ENCODE peak calls at places on chromosomes 13 and 19, in seven cellular contexts. One of them, this sample, is unnamed. For H3K4me1, the result is how much of the 10 kb centered on the place peaks cover.

GRCh38 chr19:38562096-38562495 is 55.7 kb downstream of the MAP4K1 start:
- DNase-seq in psoas muscle: no peak
- DNase-seq in effector memory CD4-positive, alpha-beta T cell: no peak
- DNase-seq in CD8-positive, alpha-beta T cell: no peak
- DNase-seq in gastrocnemius medialis: no peak
- DNase-seq in heart left ventricle: no peak
- DNase-seq in tibial nerve: no peak
- DNase-seq in this sample: no peak

GRCh38 chr13:99056381-99057014 is 78.6 kb upstream of the DOCK9 start:
- DNase-seq in psoas muscle: no peak
- DNase-seq in effector memory CD4-positive, alpha-beta T cell: no peak
- DNase-seq in CD8-positive, alpha-beta T cell: no peak
- DNase-seq in gastrocnemius medialis: no peak
- DNase-seq in heart left ventricle: no peak
- DNase-seq in tibial nerve: no peak
- DNase-seq in this sample: no peak

GRCh38 chr19:8566855-8567254 is 10.4 kb downstream of the MYO1F start:
- DNase-seq in psoas muscle: no peak
- DNase-seq in effector memory CD4-positive, alpha-beta T cell: no peak
- DNase-seq in CD8-positive, alpha-beta T cell: no peak
- DNase-seq in gastrocnemius medialis: no peak
- DNase-seq in heart left ventricle: no peak
- DNase-seq in tibial nerve: no peak
- DNase-seq in this sample: no peak

GRCh38 chr13:80022146-80022545 is 318.8 kb downstream of the SPRY2 start:
- DNase-seq in psoas muscle: no peak
- DNase-seq in effector memory CD4-positive, alpha-beta T cell: no peak
- DNase-seq in CD8-positive, alpha-beta T cell: no peak
- DNase-seq in gastrocnemius medialis: no peak
- DNase-seq in heart left ventricle: no peak
- DNase-seq in tibial nerve: no peak
- DNase-seq in this sample: no peak

GRCh38 chr13:89061821-89062220 is 1390.7 kb downstream of the SLITRK5 start:
- DNase-seq in psoas muscle: no peak
- DNase-seq in effector memory CD4-positive, alpha-beta T cell: no peak
- DNase-seq in CD8-positive, alpha-beta T cell: no peak
- DNase-seq in gastrocnemius medialis: no peak
- DNase-seq in heart left ventricle: no peak
- DNase-seq in tibial nerve: no peak
- DNase-seq in this sample: no peak

GRCh38 chr19:36093687-36094086 is 17.3 kb upstream of the OVOL3 start:
- DNase-seq in psoas muscle: no peak
- DNase-seq in effector memory CD4-positive, alpha-beta T cell: no peak
- DNase-seq in CD8-positive, alpha-beta T cell: no peak
- DNase-seq in gastrocnemius medialis: no peak
- DNase-seq in heart left ventricle: peak
- DNase-seq in tibial nerve: no peak
- DNase-seq in this sample: no peak

GRCh38 chr13:48833412-48833811 is 142.3 kb upstream of the FNDC3A start:
- DNase-seq in psoas muscle: no peak
- DNase-seq in effector memory CD4-positive, alpha-beta T cell: no peak
- DNase-seq in CD8-positive, alpha-beta T cell: no peak
- DNase-seq in gastrocnemius medialis: no peak
- DNase-seq in heart left ventricle: no peak
- DNase-seq in tibial nerve: no peak
- DNase-seq in this sample: no peak

GRCh38 chr19:15454371-15454800 is 4.6 kb upstream of the WIZ start:
- DNase-seq in psoas muscle: no peak
- DNase-seq in effector memory CD4-positive, alpha-beta T cell: no peak
- DNase-seq in CD8-positive, alpha-beta T cell: no peak
- DNase-seq in gastrocnemius medialis: no peak
- DNase-seq in heart left ventricle: no peak
- DNase-seq in tibial nerve: no peak
- DNase-seq in this sample: no peak

GRCh38 chr13:90156390-90156789 is 1191.1 kb upstream of the MIR17HG start:
- DNase-seq in psoas muscle: no peak
- DNase-seq in effector memory CD4-positive, alpha-beta T cell: no peak
- DNase-seq in CD8-positive, alpha-beta T cell: no peak
- DNase-seq in gastrocnemius medialis: no peak
- DNase-seq in heart left ventricle: no peak
- DNase-seq in tibial nerve: no peak
- DNase-seq in this sample: no peak

GRCh38 chr13:47114030-47114429 is 217.2 kb upstream of the HTR2A start:
- DNase-seq in psoas muscle: no peak
- DNase-seq in effector memory CD4-positive, alpha-beta T cell: no peak
- DNase-seq in CD8-positive, alpha-beta T cell: no peak
- DNase-seq in gastrocnemius medialis: no peak
- DNase-seq in heart left ventricle: no peak
- DNase-seq in tibial nerve: no peak
- DNase-seq in this sample: no peak

GRCh38 chr13:88086577-88086976 is 415.4 kb downstream of the SLITRK5 start:
- DNase-seq in psoas muscle: no peak
- DNase-seq in effector memory CD4-positive, alpha-beta T cell: no peak
- DNase-seq in CD8-positive, alpha-beta T cell: no peak
- DNase-seq in gastrocnemius medialis: no peak
- DNase-seq in heart left ventricle: no peak
- DNase-seq in tibial nerve: no peak
- DNase-seq in this sample: no peak

GRCh38 chr13:72151241-72151640 is 284.2 kb upstream of the DACH1 start:
- DNase-seq in psoas muscle: no peak
- DNase-seq in effector memory CD4-positive, alpha-beta T cell: no peak
- DNase-seq in CD8-positive, alpha-beta T cell: no peak
- DNase-seq in gastrocnemius medialis: no peak
- DNase-seq in heart left ventricle: no peak
- DNase-seq in tibial nerve: no peak
- DNase-seq in this sample: no peak

GRCh38 chr19:34337747-34338146 is 27.2 kb upstream of the GPI start:
- DNase-seq in psoas muscle: no peak
- DNase-seq in effector memory CD4-positive, alpha-beta T cell: no peak
- DNase-seq in CD8-positive, alpha-beta T cell: no peak
- DNase-seq in gastrocnemius medialis: no peak
- DNase-seq in heart left ventricle: no peak
- DNase-seq in tibial nerve: no peak
- DNase-seq in this sample: no peak

GRCh38 chr13:107864543-107865460 is 350.5 kb downstream of the LIG4 start:
- DNase-seq in psoas muscle: no peak
- DNase-seq in effector memory CD4-positive, alpha-beta T cell: no peak
- DNase-seq in CD8-positive, alpha-beta T cell: no peak
- DNase-seq in gastrocnemius medialis: no peak
- DNase-seq in heart left ventricle: no peak
- DNase-seq in tibial nerve: no peak
- DNase-seq in this sample: no peak
- H3K4me3 ChIP-seq in psoas muscle: no peak
- H3K4me3 ChIP-seq in effector memory CD4-positive, alpha-beta T cell: no peak
- H3K4me3 ChIP-seq in CD8-positive, alpha-beta T cell: no peak
- H3K4me3 ChIP-seq in gastrocnemius medialis: no peak
- H3K4me3 ChIP-seq in heart left ventricle: peak
- H3K4me3 ChIP-seq in tibial nerve: no peak
- H3K4me3 ChIP-seq in this sample: no peak

GRCh38 chr19:49499030-49499670 is 2.9 kb downstream of the RPS11 start:
- DNase-seq in psoas muscle: no peak
- DNase-seq in effector memory CD4-positive, alpha-beta T cell: no peak
- DNase-seq in CD8-positive, alpha-beta T cell: peak
- DNase-seq in gastrocnemius medialis: no peak
- DNase-seq in heart left ventricle: no peak
- DNase-seq in tibial nerve: no peak
- DNase-seq in this sample: no peak

GRCh38 chr19:49497790-49498106 is 1.5 kb downstream of the RPS11 start:
- DNase-seq in psoas muscle: no peak
- DNase-seq in effector memory CD4-positive, alpha-beta T cell: no peak
- DNase-seq in CD8-positive, alpha-beta T cell: no peak
- DNase-seq in gastrocnemius medialis: no peak
- DNase-seq in heart left ventricle: no peak
- DNase-seq in tibial nerve: no peak
- DNase-seq in this sample: no peak

GRCh38 chr19:49496574-49497008 is 357 bp downstream of the RPS11 start:
- DNase-seq in psoas muscle: no peak
- DNase-seq in effector memory CD4-positive, alpha-beta T cell: no peak
- DNase-seq in CD8-positive, alpha-beta T cell: no peak
- DNase-seq in gastrocnemius medialis: no peak
- DNase-seq in heart left ventricle: no peak
- DNase-seq in tibial nerve: no peak
- DNase-seq in this sample: no peak

GRCh38 chr19:49498475-49498874 is 2.2 kb downstream of the RPS11 start:
- DNase-seq in psoas muscle: no peak
- DNase-seq in effector memory CD4-positive, alpha-beta T cell: no peak
- DNase-seq in CD8-positive, alpha-beta T cell: no peak
- DNase-seq in gastrocnemius medialis: no peak
- DNase-seq in heart left ventricle: no peak
- DNase-seq in tibial nerve: no peak
- DNase-seq in this sample: no peak

GRCh38 chr19:49497047-49497789 is 984 bp downstream of the RPS11 start:
- DNase-seq in psoas muscle: peak
- DNase-seq in effector memory CD4-positive, alpha-beta T cell: peak
- DNase-seq in CD8-positive, alpha-beta T cell: peak
- DNase-seq in gastrocnemius medialis: peak
- DNase-seq in heart left ventricle: peak
- DNase-seq in tibial nerve: peak
- DNase-seq in this sample: no peak
- H3K4me1 ChIP-seq in psoas muscle: under half
- H3K4me1 ChIP-seq in effector memory CD4-positive, alpha-beta T cell: under half
- H3K4me1 ChIP-seq in CD8-positive, alpha-beta T cell: under half
- H3K4me1 ChIP-seq in gastrocnemius medialis: under half
- H3K4me1 ChIP-seq in heart left ventricle: under half
- H3K4me1 ChIP-seq in tibial nerve: half or more
- H3K4me1 ChIP-seq in this sample: under half

GRCh38 chr13:113110852-113111315 is 5.3 kb downstream of the F7 start:
- DNase-seq in psoas muscle: no peak
- DNase-seq in effector memory CD4-positive, alpha-beta T cell: no peak
- DNase-seq in CD8-positive, alpha-beta T cell: no peak
- DNase-seq in gastrocnemius medialis: no peak
- DNase-seq in heart left ventricle: no peak
- DNase-seq in tibial nerve: no peak
- DNase-seq in this sample: no peak
- H3K4me3 ChIP-seq in psoas muscle: peak
- H3K4me3 ChIP-seq in effector memory CD4-positive, alpha-beta T cell: peak
- H3K4me3 ChIP-seq in CD8-positive, alpha-beta T cell: peak
- H3K4me3 ChIP-seq in gastrocnemius medialis: peak
- H3K4me3 ChIP-seq in heart left ventricle: peak
- H3K4me3 ChIP-seq in tibial nerve: peak
- H3K4me3 ChIP-seq in this sample: peak

GRCh38 chr19:49873149-49873521 is 4.0 kb downstream of the AKT1S1 start:
- DNase-seq in psoas muscle: peak
- DNase-seq in effector memory CD4-positive, alpha-beta T cell: no peak
- DNase-seq in CD8-positive, alpha-beta T cell: no peak
- DNase-seq in gastrocnemius medialis: no peak
- DNase-seq in heart left ventricle: no peak
- DNase-seq in tibial nerve: no peak
- DNase-seq in this sample: no peak

GRCh38 chr19:49875177-49875576 is 2.0 kb downstream of the AKT1S1 start:
- DNase-seq in psoas muscle: no peak
- DNase-seq in effector memory CD4-positive, alpha-beta T cell: no peak
- DNase-seq in CD8-positive, alpha-beta T cell: no peak
- DNase-seq in gastrocnemius medialis: no peak
- DNase-seq in heart left ventricle: no peak
- DNase-seq in tibial nerve: no peak
- DNase-seq in this sample: no peak

GRCh38 chr19:49874503-49875157 is 2.5 kb downstream of the AKT1S1 start:
- DNase-seq in psoas muscle: peak
- DNase-seq in effector memory CD4-positive, alpha-beta T cell: no peak
- DNase-seq in CD8-positive, alpha-beta T cell: no peak
- DNase-seq in gastrocnemius medialis: no peak
- DNase-seq in heart left ventricle: no peak
- DNase-seq in tibial nerve: no peak
- DNase-seq in this sample: no peak

GRCh38 chr19:49872245-49873148 is 4.7 kb downstream of the AKT1S1 start:
- DNase-seq in psoas muscle: peak
- DNase-seq in effector memory CD4-positive, alpha-beta T cell: no peak
- DNase-seq in CD8-positive, alpha-beta T cell: no peak
- DNase-seq in gastrocnemius medialis: no peak
- DNase-seq in heart left ventricle: no peak
- DNase-seq in tibial nerve: no peak
- DNase-seq in this sample: no peak

DNA sequence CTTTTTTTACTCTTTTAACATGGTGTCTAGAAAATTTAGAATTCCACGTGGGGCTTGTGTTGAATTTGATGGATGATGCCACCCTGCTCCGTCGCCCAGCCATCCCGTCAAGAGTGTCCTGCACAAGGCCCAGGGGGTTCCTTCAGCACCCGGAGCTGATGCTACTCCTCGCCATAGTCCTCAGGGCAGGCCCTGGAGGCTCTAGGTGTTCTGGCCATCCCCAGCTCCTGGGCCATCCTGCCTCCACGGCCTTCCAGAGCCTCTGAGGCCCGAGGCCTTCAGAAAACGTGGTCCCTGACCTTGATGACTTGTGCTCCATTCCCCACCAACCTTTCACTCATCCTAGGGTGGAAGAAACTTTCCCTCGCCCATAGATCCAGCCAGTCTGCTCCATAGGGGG is 3.3 kb downstream of the AKT1S1 start:
- DNase-seq in psoas muscle: peak
- DNase-seq in effector memory CD4-positive, alpha-beta T cell: no peak
- DNase-seq in CD8-positive, alpha-beta T cell: no peak
- DNase-seq in gastrocnemius medialis: no peak
- DNase-seq in heart left ventricle: no peak
- DNase-seq in tibial nerve: no peak
- DNase-seq in this sample: no peak
- H3K4me1 ChIP-seq in psoas muscle: under half
- H3K4me1 ChIP-seq in effector memory CD4-positive, alpha-beta T cell: under half
- H3K4me1 ChIP-seq in CD8-positive, alpha-beta T cell: under half
- H3K4me1 ChIP-seq in gastrocnemius medialis: under half
- H3K4me1 ChIP-seq in heart left ventricle: under half
- H3K4me1 ChIP-seq in tibial nerve: half or more
- H3K4me1 ChIP-seq in this sample: under half

GRCh38 chr19:2041436-2041685 is 9.7 kb downstream of the MKNK2 start:
- DNase-seq in psoas muscle: no peak
- DNase-seq in effector memory CD4-positive, alpha-beta T cell: no peak
- DNase-seq in CD8-positive, alpha-beta T cell: no peak
- DNase-seq in gastrocnemius medialis: peak
- DNase-seq in heart left ventricle: no peak
- DNase-seq in tibial nerve: no peak
- DNase-seq in this sample: no peak
- H3K4me3 ChIP-seq in psoas muscle: peak
- H3K4me3 ChIP-seq in effector memory CD4-positive, alpha-beta T cell: peak
- H3K4me3 ChIP-seq in CD8-positive, alpha-beta T cell: peak
- H3K4me3 ChIP-seq in gastrocnemius medialis: peak
- H3K4me3 ChIP-seq in heart left ventricle: no peak
- H3K4me3 ChIP-seq in tibial nerve: no peak
- H3K4me3 ChIP-seq in this sample: no peak

GRCh38 chr13:57595775-57596174 is 35.8 kb upstream of the PCDH17 start:
- DNase-seq in psoas muscle: no peak
- DNase-seq in effector memory CD4-positive, alpha-beta T cell: no peak
- DNase-seq in CD8-positive, alpha-beta T cell: no peak
- DNase-seq in gastrocnemius medialis: no peak
- DNase-seq in heart left ventricle: no peak
- DNase-seq in tibial nerve: no peak
- DNase-seq in this sample: no peak

GRCh38 chr13:57604442-57604841 is 27.1 kb upstream of the PCDH17 start:
- DNase-seq in psoas muscle: no peak
- DNase-seq in effector memory CD4-positive, alpha-beta T cell: no peak
- DNase-seq in CD8-positive, alpha-beta T cell: no peak
- DNase-seq in gastrocnemius medialis: no peak
- DNase-seq in heart left ventricle: no peak
- DNase-seq in tibial nerve: no peak
- DNase-seq in this sample: no peak

GRCh38 chr13:57601536-57601935 is 30.0 kb upstream of the PCDH17 start:
- DNase-seq in psoas muscle: no peak
- DNase-seq in effector memory CD4-positive, alpha-beta T cell: no peak
- DNase-seq in CD8-positive, alpha-beta T cell: no peak
- DNase-seq in gastrocnemius medialis: no peak
- DNase-seq in heart left ventricle: no peak
- DNase-seq in tibial nerve: no peak
- DNase-seq in this sample: no peak
- H3K4me1 ChIP-seq in psoas muscle: under half
- H3K4me1 ChIP-seq in effector memory CD4-positive, alpha-beta T cell: under half
- H3K4me1 ChIP-seq in CD8-positive, alpha-beta T cell: under half
- H3K4me1 ChIP-seq in gastrocnemius medialis: under half
- H3K4me1 ChIP-seq in heart left ventricle: under half
- H3K4me1 ChIP-seq in tibial nerve: under half
- H3K4me1 ChIP-seq in this sample: under half

This sample was measured in uterus.